ENCODE peak calls at places on chromosomes 6 and 20, in six cellular contexts. One of them, this sample, is unnamed.

GRCh38 chr20:10449270-10449669 is 14.2 kb downstream of the SLX4IP start:
- DNase-seq in upper lobe of right lung: no peak
- DNase-seq in A549: no peak
- DNase-seq in HCT116: no peak
- DNase-seq in psoas muscle: no peak
- DNase-seq in Karpas-422: no peak
- DNase-seq in this sample: no peak

GRCh38 chr20:18943542-18943941 is 130.0 kb downstream of the SCP2D1 start:
- DNase-seq in HCT116: no peak
- DNase-seq in Karpas-422: peak; percentile 42
- DNase-seq in A549: peak; percentile 19
- DNase-seq in upper lobe of right lung: no peak
- DNase-seq in psoas muscle: no peak
- DNase-seq in this sample: no peak

GRCh38 chr20:56995635-56996075 is 270.8 kb downstream of the BMP7 start:
- DNase-seq in upper lobe of right lung: no peak
- DNase-seq in Karpas-422: peak; percentile 78
- DNase-seq in A549: peak; percentile 36
- DNase-seq in HCT116: peak; percentile 29
- DNase-seq in psoas muscle: no peak
- DNase-seq in this sample: no peak

GRCh38 chr20:32797160-32797468 is 22.6 kb upstream of the MAPRE1 start:
- DNase-seq in HCT116: no peak
- DNase-seq in upper lobe of right lung: no peak
- DNase-seq in psoas muscle: no peak
- DNase-seq in A549: no peak
- DNase-seq in Karpas-422: no peak
- DNase-seq in this sample: peak; percentile 97

GRCh38 chr20:48789781-48790544 is 37.8 kb downstream of the PREX1 start:
- DNase-seq in HCT116: no peak
- DNase-seq in psoas muscle: no peak
- DNase-seq in upper lobe of right lung: no peak
- DNase-seq in A549: no peak
- DNase-seq in Karpas-422: no peak
- DNase-seq in this sample: no peak

GRCh38 chr20:53767206-53767924 is 173.7 kb upstream of the ZNF217 start:
- DNase-seq in psoas muscle: no peak
- DNase-seq in A549: no peak
- DNase-seq in upper lobe of right lung: no peak
- DNase-seq in Karpas-422: no peak
- DNase-seq in HCT116: no peak
- DNase-seq in this sample: no peak

GRCh38 chr6:19569563-19569962 is 267.6 kb upstream of the ID4 start:
- DNase-seq in HCT116: no peak
- DNase-seq in A549: no peak
- DNase-seq in psoas muscle: no peak
- DNase-seq in Karpas-422: no peak
- DNase-seq in upper lobe of right lung: no peak
- DNase-seq in this sample: peak; percentile 38

GRCh38 chr6:135182993-135183531 is 2.0 kb downstream of the MYB start:
- DNase-seq in A549: no peak
- DNase-seq in HCT116: no peak
- DNase-seq in upper lobe of right lung: peak; percentile 74
- DNase-seq in psoas muscle: no peak
- DNase-seq in Karpas-422: peak; percentile 85
- DNase-seq in this sample: no peak

GRCh38 chr6:136173519-136174507 is 76.3 kb downstream of the MTFR2 start:
- DNase-seq in A549: no peak
- DNase-seq in HCT116: no peak
- DNase-seq in Karpas-422: no peak
- DNase-seq in psoas muscle: no peak
- DNase-seq in upper lobe of right lung: no peak
- DNase-seq in this sample: no peak

GRCh38 chr6:44966449-44967091 is 361.6 kb upstream of the RUNX2 start:
- DNase-seq in psoas muscle: no peak
- DNase-seq in A549: peak; percentile 57
- DNase-seq in HCT116: peak; percentile 65
- DNase-seq in upper lobe of right lung: no peak
- DNase-seq in Karpas-422: no peak
- DNase-seq in this sample: peak; percentile 53

GRCh38 chr20:62792940-62793756 is 3.1 kb upstream of the MRGBP start:
- DNase-seq in A549: no peak
- DNase-seq in Karpas-422: peak; percentile 42
- DNase-seq in psoas muscle: no peak
- DNase-seq in HCT116: no peak
- DNase-seq in upper lobe of right lung: no peak
- DNase-seq in this sample: no peak

GRCh38 chr6:148379481-148379880 is 36.8 kb downstream of the SASH1 start:
- DNase-seq in HCT116: no peak
- DNase-seq in upper lobe of right lung: no peak
- DNase-seq in A549: no peak
- DNase-seq in Karpas-422: no peak
- DNase-seq in psoas muscle: no peak
- DNase-seq in this sample: no peak

GRCh38 chr20:57898332-57898731 is 188.5 kb upstream of the PMEPA1 start:
- DNase-seq in Karpas-422: no peak
- DNase-seq in psoas muscle: no peak
- DNase-seq in HCT116: no peak
- DNase-seq in A549: no peak
- DNase-seq in upper lobe of right lung: no peak
- DNase-seq in this sample: no peak

GRCh38 chr20:62804021-62804631 is 509 bp upstream of the OGFR start:
- DNase-seq in Karpas-422: peak; percentile 75
- DNase-seq in HCT116: no peak
- DNase-seq in A549: no peak
- DNase-seq in psoas muscle: no peak
- DNase-seq in upper lobe of right lung: no peak
- DNase-seq in this sample: no peak

GRCh38 chr6:152595507-152595906 is 41.7 kb downstream of the SYNE1 start:
- DNase-seq in psoas muscle: no peak
- DNase-seq in upper lobe of right lung: no peak
- DNase-seq in A549: peak; percentile 10
- DNase-seq in HCT116: no peak
- DNase-seq in Karpas-422: no peak
- DNase-seq in this sample: peak; percentile 8

GRCh38 chr20:13684566-13685222 is 46.0 kb upstream of the TASP1 start:
- DNase-seq in psoas muscle: no peak
- DNase-seq in upper lobe of right lung: no peak
- DNase-seq in Karpas-422: no peak
- DNase-seq in HCT116: no peak
- DNase-seq in A549: no peak
- DNase-seq in this sample: peak; percentile 16

GRCh38 chr6:116461563-116462507 is 660 bp downstream of the CALHM6 start:
- DNase-seq in HCT116: no peak
- DNase-seq in A549: no peak
- DNase-seq in Karpas-422: no peak
- DNase-seq in upper lobe of right lung: peak; percentile 80
- DNase-seq in psoas muscle: peak; percentile 79
- DNase-seq in this sample: no peak

DNA sequence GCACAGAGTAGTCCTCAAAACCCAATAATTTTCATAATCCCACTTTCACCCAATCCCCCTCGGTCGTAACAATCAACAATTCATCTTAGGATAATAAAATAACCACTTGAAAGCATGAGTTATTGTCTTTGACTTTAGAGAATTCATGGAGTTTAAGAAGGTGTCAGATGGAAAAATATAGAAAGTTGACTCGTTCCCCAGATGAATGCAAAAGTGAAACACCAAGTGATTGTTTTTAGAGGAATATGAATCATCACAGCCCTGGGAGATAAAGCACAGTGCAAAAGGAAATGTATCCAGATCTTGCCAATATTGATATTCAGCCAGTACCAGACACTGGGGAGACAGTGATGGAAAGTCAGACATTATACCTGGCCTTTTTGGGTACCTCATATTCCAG is 860.5 kb downstream of the DHX35 start:
- DNase-seq in psoas muscle: no peak
- DNase-seq in A549: no peak
- DNase-seq in Karpas-422: peak; percentile 4
- DNase-seq in HCT116: no peak
- DNase-seq in upper lobe of right lung: no peak
- DNase-seq in this sample: no peak
- H3K4me3 ChIP-seq in psoas muscle: no peak overlapping the region
- H3K4me3 ChIP-seq in A549: no peak overlapping the region
- H3K4me3 ChIP-seq in Karpas-422: no peak overlapping the region
- H3K4me3 ChIP-seq in HCT116: no peak overlapping the region
- H3K4me3 ChIP-seq in upper lobe of right lung: no peak overlapping the region
- H3K4me3 ChIP-seq in this sample: no peak overlapping the region

GRCh38 chr6:90249044-90249443 is 47.6 kb downstream of the BACH2 start:
- DNase-seq in A549: no peak
- DNase-seq in Karpas-422: no peak
- DNase-seq in psoas muscle: no peak
- DNase-seq in upper lobe of right lung: no peak
- DNase-seq in HCT116: no peak
- DNase-seq in this sample: no peak
- H3K4me1 ChIP-seq in A549: no peaks in the 10 kb centered on the region
- H3K4me1 ChIP-seq in Karpas-422: peaks cover 5% of the 10 kb centered on the region
- H3K4me1 ChIP-seq in psoas muscle: peaks cover 14% of the 10 kb centered on the region
- H3K4me1 ChIP-seq in upper lobe of right lung: no peaks in the 10 kb centered on the region
- H3K4me1 ChIP-seq in HCT116: no peaks in the 10 kb centered on the region
- H3K4me1 ChIP-seq in this sample: no peaks in the 10 kb centered on the region

GRCh38 chr6:5995705-5996686 is 10.7 kb downstream of the NRN1 start:
- DNase-seq in upper lobe of right lung: peak; percentile 85
- DNase-seq in A549: peak; percentile 40
- DNase-seq in Karpas-422: peak; percentile 46
- DNase-seq in psoas muscle: peak; percentile 81
- DNase-seq in HCT116: no peak
- DNase-seq in this sample: no peak

GRCh38 chr6:5996701-5997419 is 9.9 kb downstream of the NRN1 start:
- DNase-seq in psoas muscle: no peak
- DNase-seq in Karpas-422: peak; percentile 67
- DNase-seq in HCT116: no peak
- DNase-seq in A549: no peak
- DNase-seq in upper lobe of right lung: no peak
- DNase-seq in this sample: peak; percentile 34

GRCh38 chr6:5998741-5999687 is 7.7 kb downstream of the NRN1 start:
- DNase-seq in Karpas-422: no peak
- DNase-seq in A549: no peak
- DNase-seq in HCT116: no peak
- DNase-seq in psoas muscle: peak; percentile 63
- DNase-seq in upper lobe of right lung: no peak
- DNase-seq in this sample: no peak

GRCh38 chr6:5998236-5998635 is 8.5 kb downstream of the NRN1 start:
- DNase-seq in psoas muscle: no peak
- DNase-seq in upper lobe of right lung: no peak
- DNase-seq in Karpas-422: no peak
- DNase-seq in A549: no peak
- DNase-seq in HCT116: no peak
- DNase-seq in this sample: no peak

GRCh38 chr6:5997420-5998093 is 9.2 kb downstream of the NRN1 start:
- DNase-seq in A549: no peak
- DNase-seq in HCT116: no peak
- DNase-seq in psoas muscle: peak; percentile 56
- DNase-seq in Karpas-422: peak; percentile 49
- DNase-seq in upper lobe of right lung: peak; percentile 76
- DNase-seq in this sample: peak; percentile 33
- H3K27ac ChIP-seq in A549: no peak overlapping the region
- H3K27ac ChIP-seq in HCT116: no peak overlapping the region
- H3K27ac ChIP-seq in psoas muscle: peak overlapping the region; percentile 67
- H3K27ac ChIP-seq in Karpas-422: no peak overlapping the region
- H3K27ac ChIP-seq in upper lobe of right lung: peak overlapping the region; percentile 73
- H3K27ac ChIP-seq in this sample: peak overlapping the region; percentile 31

GRCh38 chr6:132811276-132811675 is 3.1 kb upstream of the RPS12 start:
- DNase-seq in psoas muscle: no peak
- DNase-seq in Karpas-422: no peak
- DNase-seq in HCT116: no peak
- DNase-seq in upper lobe of right lung: no peak
- DNase-seq in A549: no peak
- DNase-seq in this sample: no peak

GRCh38 chr6:132814716-132815570 is 574 bp downstream of the RPS12 start:
- DNase-seq in psoas muscle: no peak
- DNase-seq in HCT116: no peak
- DNase-seq in upper lobe of right lung: no peak
- DNase-seq in A549: no peak
- DNase-seq in Karpas-422: no peak
- DNase-seq in this sample: peak; percentile 27

GRCh38 chr6:132812756-132813172 is 1.6 kb upstream of the RPS12 start:
- DNase-seq in A549: no peak
- DNase-seq in psoas muscle: no peak
- DNase-seq in upper lobe of right lung: no peak
- DNase-seq in HCT116: no peak
- DNase-seq in Karpas-422: peak; percentile 79
- DNase-seq in this sample: peak; percentile 37

GRCh38 chr6:132813173-132813856 is 1.1 kb upstream of the RPS12 start:
- DNase-seq in HCT116: no peak
- DNase-seq in psoas muscle: peak; percentile 66
- DNase-seq in Karpas-422: peak; percentile 78
- DNase-seq in upper lobe of right lung: peak; percentile 81
- DNase-seq in A549: peak; percentile 33
- DNase-seq in this sample: no peak

GRCh38 chr6:132812255-132812732 is 2.1 kb upstream of the RPS12 start:
- DNase-seq in upper lobe of right lung: no peak
- DNase-seq in HCT116: no peak
- DNase-seq in A549: no peak
- DNase-seq in Karpas-422: peak; percentile 52
- DNase-seq in psoas muscle: no peak
- DNase-seq in this sample: no peak
- H3K4me3 ChIP-seq in upper lobe of right lung: peak overlapping the region; percentile 88
- H3K4me3 ChIP-seq in HCT116: peak overlapping the region; percentile 94
- H3K4me3 ChIP-seq in A549: no peak overlapping the region
- H3K4me3 ChIP-seq in Karpas-422: peak overlapping the region; percentile 85
- H3K4me3 ChIP-seq in psoas muscle: peak overlapping the region; percentile 95
- H3K4me3 ChIP-seq in this sample: peak overlapping the region; percentile 85

This sample was measured in SJCRH30.